ENCODE peak calls at places on chromosome 21, in four cellular contexts. C is lower lobe of right lung, X is lung, E is K562. K is an unnamed sample.
A peak's percentile ranks its signal among the peaks of the same experiment; 100 is the strongest.

GRCh38 chr21:35637431-35637830 is 422.9 kb downstream of the SETD4 start:
- DNase-seq in C (no peak), X (no peak), E (no peak), K (no peak)

GRCh38 chr21:45376459-45377324 is 28.3 kb upstream of the COL18A1 start:
- DNase-seq in X (no peak), E (no peak), C (peak; percentile 15), K (no peak)

GRCh38 chr21:31537872-31538576 is 121.5 kb upstream of the SOD1 start:
- DNase-seq in C (no peak), E (no peak), X (no peak), K (no peak)

GRCh38 chr21:16751705-16752104 is 761.1 kb upstream of the CXADR start:
- DNase-seq in C (no peak), E (no peak), X (no peak), K (no peak)

GRCh38 chr21:32515869-32516268 is 69.5 kb downstream of the TCP10L start:
- DNase-seq in E (no peak), C (no peak), X (no peak), K (no peak)

GRCh38 chr21:41121785-41122415 is 46.1 kb upstream of the BACE2 start:
- DNase-seq in X (peak; percentile 83), E (peak; percentile 54), C (peak; percentile 80), K (peak; percentile 69)

GRCh38 chr21:45447821-45448220 is 42.9 kb downstream of the COL18A1 start:
- DNase-seq in E (no peak), C (no peak), X (no peak), K (no peak)

GRCh38 chr21:45618287-45618686 is 25.2 kb upstream of the PCBP3 start:
- DNase-seq in E (no peak), C (no peak), X (no peak), K (no peak)

GRCh38 chr21:41169701-41170100 is 1.7 kb downstream of the BACE2 start:
- DNase-seq in E (no peak), C (no peak), X (no peak), K (no peak)

GRCh38 chr21:32392299-32392879 is 423 bp downstream of the URB1 start:
- DNase-seq in C (no peak), E (no peak), X (no peak), K (no peak)

GRCh38 chr21:26385721-26386120 is 187.4 kb downstream of the CYYR1 start:
- DNase-seq in E (no peak), C (no peak), X (no peak), K (no peak)

DNA sequence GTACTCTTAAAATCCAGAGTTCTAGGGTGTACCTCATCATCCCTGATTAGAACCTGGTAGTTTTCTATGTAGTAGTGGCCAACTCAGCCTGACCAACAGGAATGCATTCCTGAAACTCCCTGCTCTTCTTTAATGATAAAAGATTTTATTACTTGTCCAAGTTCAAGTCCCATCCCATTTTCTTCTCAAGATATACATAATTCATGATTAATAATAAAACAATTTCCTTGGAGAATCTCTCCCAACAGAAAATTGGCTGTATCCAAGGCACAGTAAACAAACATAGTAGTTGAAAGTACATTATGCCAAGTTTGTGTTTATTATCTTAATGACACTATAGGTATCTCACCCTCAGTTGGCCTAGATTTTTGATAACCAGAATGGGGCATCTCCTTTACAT is 714.1 kb upstream of the ADAMTS5 start:
- DNase-seq in C (no peak), X (no peak), E (no peak), K (no peak)
- H3K27ac ChIP-seq in C (no peak overlapping the region), X (no peak overlapping the region), E (no peak overlapping the region), K (no peak overlapping the region)

DNA sequence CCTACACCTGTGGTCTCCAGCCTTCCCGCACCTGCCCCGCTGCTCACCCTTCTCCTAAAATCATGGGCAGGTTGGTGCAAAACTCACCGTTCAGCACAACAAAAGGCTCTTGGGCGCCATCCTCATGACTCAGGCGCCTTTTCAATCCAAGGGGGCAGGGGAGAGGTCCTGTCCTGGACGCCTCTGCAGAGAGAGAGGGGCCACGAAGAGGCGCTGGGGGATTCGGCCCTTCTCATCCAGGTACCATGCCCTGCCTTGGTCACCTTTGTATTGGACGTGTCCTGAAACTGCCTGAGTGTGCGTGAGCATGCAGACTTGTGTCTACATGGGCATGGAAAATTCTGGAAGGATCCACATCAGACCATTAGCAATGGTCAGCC is 53.5 kb downstream of the SLC37A1 start:
- DNase-seq in E (no peak), C (no peak), X (no peak), K (no peak)
- H3K27ac ChIP-seq in E (no peak overlapping the region), C (no peak overlapping the region), X (no peak overlapping the region), K (no peak overlapping the region)

GRCh38 chr21:42385619-42386018 is 10.2 kb downstream of the TMPRSS3 start:
- DNase-seq in E (no peak), C (no peak), X (no peak), K (no peak)
- H3K27ac ChIP-seq in E (no peak overlapping the region), C (no peak overlapping the region), X (no peak overlapping the region), K (no peak overlapping the region)

GRCh38 chr21:29149771-29150425 is 19.5 kb downstream of the MAP3K7CL start:
- DNase-seq in E (no peak), C (no peak), X (no peak), K (no peak)
- H3K27ac ChIP-seq in E (no peak overlapping the region), C (no peak overlapping the region), X (no peak overlapping the region), K (no peak overlapping the region)

DNA sequence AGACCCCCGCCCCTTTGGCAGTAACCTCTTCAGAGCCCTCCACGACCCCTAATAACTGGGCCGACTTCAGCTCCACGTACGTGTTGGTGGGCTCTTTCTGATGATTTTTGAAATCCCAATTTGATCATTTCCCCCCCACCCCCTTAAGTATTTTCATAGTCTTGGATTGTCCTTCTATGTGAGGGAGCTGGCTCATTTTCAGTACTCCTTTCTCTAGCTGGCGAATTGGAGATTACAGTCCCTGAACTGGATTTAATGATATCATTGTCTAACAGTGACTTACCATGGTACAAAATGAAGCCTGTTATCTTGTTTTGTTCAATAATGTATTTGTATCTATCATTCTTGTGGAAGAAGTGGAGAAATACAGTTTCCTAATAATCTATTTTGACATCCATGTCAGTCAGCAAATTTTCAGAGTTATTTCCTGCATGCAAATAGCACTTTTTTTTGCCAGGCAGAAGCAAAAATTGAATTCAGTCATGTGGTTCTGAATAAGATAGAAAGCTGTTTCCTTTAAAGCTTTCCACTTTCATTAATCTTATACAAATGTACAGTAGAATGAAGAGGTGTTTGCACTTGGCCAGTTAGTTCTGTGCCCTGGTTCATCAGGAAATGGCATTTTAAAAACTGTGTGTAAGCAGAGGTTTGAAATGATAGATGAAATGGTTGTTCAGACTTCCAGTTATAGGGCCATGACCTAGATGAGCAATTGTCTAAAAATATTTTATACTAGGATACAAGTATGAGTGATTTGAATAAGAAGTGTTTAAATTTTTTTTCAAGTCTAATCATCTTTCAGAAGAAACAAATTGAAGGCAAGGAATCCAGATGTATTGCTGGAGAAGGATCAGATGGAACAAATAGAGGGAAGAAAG is 104.2 kb downstream of the ATP5PO start:
- DNase-seq in E (no peak), C (no peak), X (no peak), K (no peak)
- H3K27ac ChIP-seq in E (no peak overlapping the region), C (peak overlapping the region; percentile 31), X (peak overlapping the region; percentile 52), K (no peak overlapping the region)